ENCODE peak calls at places on chromosomes 4 and X, in four cellular contexts. L is psoas muscle, U is endothelial cell, F is HT-29. V is an unnamed sample.

GRCh38 chr4:110087116-110087708 is 111.2 kb downstream of the ELOVL6 start:
- DNase-seq in U (no peak), F (peak), L (no peak), V (no peak)

GRCh38 chr4:74675673-74676279 is 118.5 kb downstream of the BTC start:
- DNase-seq in L (no peak), F (peak), U (peak), V (no peak)

GRCh38 chr4:6134612-6135220 is 65.6 kb downstream of the JAKMIP1 start:
- DNase-seq in L (no peak), F (peak), U (no peak), V (no peak)

GRCh38 chr4:109046549-109047171 is 255.8 kb downstream of the COL25A1 start:
- DNase-seq in L (no peak), F (no peak), U (no peak), V (no peak)

GRCh38 chrX:135454816-135455215 is 33.1 kb downstream of the SMIM10L2A start:
- DNase-seq in U (peak), L (no peak), F (no peak), V (no peak)

GRCh38 chrX:69361286-69361926 is 142.7 kb upstream of the NALF2 start:
- DNase-seq in F (no peak), U (no peak), L (no peak), V (no peak)

GRCh38 chr4:86452323-86452995 is 92.6 kb upstream of the MAPK10 start:
- DNase-seq in U (no peak), L (no peak), F (no peak), V (no peak)

GRCh38 chr4:94489075-94489474 is 37.3 kb downstream of the PDLIM5 start:
- DNase-seq in L (no peak), F (no peak), U (no peak), V (no peak)

GRCh38 chrX:15301924-15302323 is 13.5 kb downstream of the ASB11 start:
- DNase-seq in F (no peak), U (no peak), L (peak), V (no peak)

GRCh38 chr4:7904108-7904516 is 35.5 kb downstream of the AFAP1 start:
- DNase-seq in F (no peak), L (no peak), U (no peak), V (no peak)

GRCh38 chrX:49309401-49309981 is 6.0 kb downstream of the GAGE10 start:
- DNase-seq in F (peak), L (no peak), U (no peak), V (no peak)

GRCh38 chr4:169765845-169766244 is 8.1 kb upstream of the HPF1 start:
- DNase-seq in L (no peak), U (no peak), F (no peak), V (no peak)

GRCh38 chrX:153735274-153735673 is 10.6 kb downstream of the ABCD1 start:
- DNase-seq in F (peak), L (no peak), U (no peak), V (no peak)

GRCh38 chrX:100802843-100803242 is 17.3 kb upstream of the CSTF2 start:
- DNase-seq in L (no peak), U (no peak), F (no peak), V (no peak)

GRCh38 chr4:118086334-118086733 is 52.0 kb downstream of the NDST3 start:
- DNase-seq in L (no peak), F (peak), U (no peak), V (no peak)

GRCh38 chrX:48676106-48676892 is 7.3 kb upstream of the WAS start:
- DNase-seq in F (peak), U (peak), L (peak), V (peak)

GRCh38 chr4:16794816-16795445 is 103.5 kb downstream of the LDB2 start:
- DNase-seq in U (peak), F (peak), L (no peak), V (peak)

GRCh38 chrX:34655496-34656258 is 1.4 kb downstream of the TMEM47 start:
- DNase-seq in L (no peak), F (no peak), U (no peak), V (no peak)

GRCh38 chr4:38674206-38675144 is 10.5 kb downstream of the KLF3 start:
- DNase-seq in L (no peak), F (peak), U (no peak), V (no peak)

GRCh38 chr4:156422576-156422975 is 468.9 kb upstream of the CTSO start:
- DNase-seq in L (no peak), F (no peak), U (no peak), V (no peak)

GRCh38 chr4:173357939-173358338 is 12.8 kb upstream of the SAP30 start:
- DNase-seq in F (no peak), L (no peak), U (no peak), V (no peak)

GRCh38 chrX:97109730-97110129 is 226.0 kb downstream of the RPA4 start:
- DNase-seq in F (peak), L (no peak), U (no peak), V (no peak)

GRCh38 chr4:98510757-98511517 is 147.5 kb downstream of the TSPAN5 start:
- DNase-seq in F (no peak), L (no peak), U (no peak), V (no peak)

GRCh38 chr4:10765386-10765785 is 80.8 kb upstream of the CLNK start:
- DNase-seq in L (no peak), F (no peak), U (no peak), V (no peak)

GRCh38 chr4:111797455-111798163 is 347.6 kb upstream of the FAM241A start:
- DNase-seq in L (no peak), F (no peak), U (no peak), V (no peak)

GRCh38 chr4:72112514-72113156 is 80.8 kb downstream of the NPFFR2 start:
- DNase-seq in F (peak), U (no peak), L (no peak), V (no peak)

GRCh38 chrX:111652719-111653118 is 28.3 kb upstream of the ALG13 start:
- DNase-seq in L (no peak), U (no peak), F (no peak), V (no peak)

GRCh38 chr4:84750260-84750955 is 167.5 kb downstream of the CDS1 start:
- DNase-seq in U (no peak), F (peak), L (no peak), V (no peak)

GRCh38 chrX:115988825-115989224 is 181.7 kb upstream of the AGTR2 start:
- DNase-seq in L (no peak), F (peak), U (no peak), V (no peak)

GRCh38 chr4:24559889-24560288 is 24.5 kb downstream of the DHX15 start:
- DNase-seq in F (no peak), L (no peak), U (no peak), V (no peak)

GRCh38 chr4:46196086-46196485 is 72.2 kb upstream of the GABRG1 start:
- DNase-seq in F (no peak), L (no peak), U (no peak), V (peak)

GRCh38 chr4:118076958-118077766 is 42.9 kb downstream of the NDST3 start:
- DNase-seq in U (peak), F (peak), L (peak), V (peak)

GRCh38 chr4:143335979-143336827 is 473 bp upstream of the GAB1 start:
- DNase-seq in L (peak), U (peak), F (peak), V (peak)

GRCh38 chrX:77689376-77689775 is 96.6 kb downstream of the ATRX start:
- DNase-seq in L (no peak), F (no peak), U (no peak), V (no peak)

GRCh38 chr4:173524218-173525117 is 5.6 kb downstream of the HAND2 start:
- DNase-seq in U (no peak), L (no peak), F (no peak), V (no peak)

GRCh38 chr4:151409470-151410313 is 716 bp downstream of the FHIP1A start:
- DNase-seq in L (peak), F (peak), U (peak), V (peak)